ENCODE peak calls at places on chromosomes 6 and 20, in five cellular contexts. One of them, this sample, is unnamed.

GRCh38 chr6:131911951-131912350 is 39.2 kb downstream of the CCN2 start:
- DNase-seq in T-helper 1 cell: no peak
- DNase-seq in non-pigmented ciliary epithelial cell: no peak
- DNase-seq in endothelial cell: no peak
- DNase-seq in Kasumi-1: no peak
- DNase-seq in this sample: no peak

GRCh38 chr6:106163446-106163965 is 77.4 kb downstream of the PRDM1 start:
- DNase-seq in T-helper 1 cell: no peak
- DNase-seq in non-pigmented ciliary epithelial cell: no peak
- DNase-seq in endothelial cell: no peak
- DNase-seq in Kasumi-1: peak; percentile 77
- DNase-seq in this sample: no peak

GRCh38 chr6:131199568-131200272 is 64.5 kb downstream of the AKAP7 start:
- DNase-seq in T-helper 1 cell: peak; percentile 38
- DNase-seq in non-pigmented ciliary epithelial cell: peak; percentile 47
- DNase-seq in endothelial cell: peak; percentile 47
- DNase-seq in Kasumi-1: peak; percentile 99
- DNase-seq in this sample: peak; percentile 88

GRCh38 chr20:52192296-52193007 is 873 bp upstream of the ZFP64 start:
- DNase-seq in T-helper 1 cell: no peak
- DNase-seq in non-pigmented ciliary epithelial cell: no peak
- DNase-seq in endothelial cell: no peak
- DNase-seq in Kasumi-1: peak; percentile 47
- DNase-seq in this sample: no peak

GRCh38 chr20:3716195-3716834 is 3.9 kb upstream of the SIGLEC1 start:
- DNase-seq in T-helper 1 cell: no peak
- DNase-seq in non-pigmented ciliary epithelial cell: no peak
- DNase-seq in endothelial cell: peak; percentile 65
- DNase-seq in Kasumi-1: peak; percentile 68
- DNase-seq in this sample: peak; percentile 86

GRCh38 chr20:53162251-53162835 is 190.2 kb downstream of the TSHZ2 start:
- DNase-seq in T-helper 1 cell: no peak
- DNase-seq in non-pigmented ciliary epithelial cell: peak; percentile 27
- DNase-seq in endothelial cell: peak; percentile 17
- DNase-seq in Kasumi-1: no peak
- DNase-seq in this sample: peak; percentile 79

GRCh38 chr20:24708411-24709295 is 239.2 kb downstream of the SYNDIG1 start:
- DNase-seq in T-helper 1 cell: no peak
- DNase-seq in non-pigmented ciliary epithelial cell: no peak
- DNase-seq in endothelial cell: no peak
- DNase-seq in Kasumi-1: no peak
- DNase-seq in this sample: no peak

GRCh38 chr20:62370115-62370806 is 3.1 kb upstream of the LAMA5 start:
- DNase-seq in T-helper 1 cell: no peak
- DNase-seq in non-pigmented ciliary epithelial cell: no peak
- DNase-seq in endothelial cell: no peak
- DNase-seq in Kasumi-1: no peak
- DNase-seq in this sample: no peak

GRCh38 chr6:113693866-113694265 is 163.3 kb upstream of the MARCKS start:
- DNase-seq in T-helper 1 cell: no peak
- DNase-seq in non-pigmented ciliary epithelial cell: no peak
- DNase-seq in endothelial cell: no peak
- DNase-seq in Kasumi-1: no peak
- DNase-seq in this sample: no peak

GRCh38 chr6:135250751-135251356 is 69.7 kb downstream of the MYB start:
- DNase-seq in T-helper 1 cell: no peak
- DNase-seq in non-pigmented ciliary epithelial cell: no peak
- DNase-seq in endothelial cell: no peak
- DNase-seq in Kasumi-1: no peak
- DNase-seq in this sample: no peak

GRCh38 chr6:106574729-106575458 is 54.4 kb downstream of the RTN4IP1 start:
- DNase-seq in T-helper 1 cell: no peak
- DNase-seq in non-pigmented ciliary epithelial cell: no peak
- DNase-seq in endothelial cell: no peak
- DNase-seq in Kasumi-1: no peak
- DNase-seq in this sample: no peak

GRCh38 chr6:311679-312220 is 19.5 kb downstream of the DUSP22 start:
- DNase-seq in T-helper 1 cell: no peak
- DNase-seq in non-pigmented ciliary epithelial cell: no peak
- DNase-seq in endothelial cell: no peak
- DNase-seq in Kasumi-1: no peak
- DNase-seq in this sample: no peak

GRCh38 chr20:51493346-51493791 is 49.1 kb downstream of the NFATC2 start:
- DNase-seq in T-helper 1 cell: no peak
- DNase-seq in non-pigmented ciliary epithelial cell: no peak
- DNase-seq in endothelial cell: no peak
- DNase-seq in Kasumi-1: no peak
- DNase-seq in this sample: no peak

GRCh38 chr20:8287328-8287727 is 155.3 kb downstream of the PLCB1 start:
- DNase-seq in T-helper 1 cell: no peak
- DNase-seq in non-pigmented ciliary epithelial cell: no peak
- DNase-seq in endothelial cell: no peak
- DNase-seq in Kasumi-1: no peak
- DNase-seq in this sample: no peak

GRCh38 chr6:19320066-19320465 is 517.1 kb upstream of the ID4 start:
- DNase-seq in T-helper 1 cell: no peak
- DNase-seq in non-pigmented ciliary epithelial cell: no peak
- DNase-seq in endothelial cell: no peak
- DNase-seq in Kasumi-1: no peak
- DNase-seq in this sample: no peak

GRCh38 chr6:166905505-166906134 is 50.7 kb downstream of the RNASET2 start:
- DNase-seq in T-helper 1 cell: no peak
- DNase-seq in non-pigmented ciliary epithelial cell: no peak
- DNase-seq in endothelial cell: no peak
- DNase-seq in Kasumi-1: no peak
- DNase-seq in this sample: no peak

GRCh38 chr6:133892444-133893323 is 3.8 kb downstream of the TCF21 start:
- DNase-seq in T-helper 1 cell: no peak
- DNase-seq in non-pigmented ciliary epithelial cell: no peak
- DNase-seq in endothelial cell: peak; percentile 19
- DNase-seq in Kasumi-1: no peak
- DNase-seq in this sample: no peak

This sample was measured in Karpas-422.